ENCODE peak calls at places on chromosomes 7 and 10, in eight cellular contexts. O is psoas muscle; M is CD4-positive, alpha-beta memory T cell; N is GM23338; D is RWPE1; C is stomach; I is RWPE2; W is body of pancreas. R is an unnamed sample.

GRCh38 chr10:49144021-49144720 is 10.3 kb upstream of the FAM170B start:
- DNase-seq in O (no peak), D (no peak), N (no peak), I (no peak), C (no peak), W (no peak), M (no peak), R (no peak)

GRCh38 chr10:22598488-22598887 is 115.9 kb downstream of the PIP4K2A start:
- DNase-seq in I (no peak), D (no peak), C (no peak), M (no peak), N (no peak), O (no peak), W (no peak), R (no peak)

GRCh38 chr10:29417324-29417723 is 128.5 kb downstream of the LYZL1 start:
- DNase-seq in D (no peak), N (no peak), W (no peak), M (no peak), C (no peak), I (no peak), O (no peak), R (no peak)

GRCh38 chr7:28551311-28551710 is 139.0 kb downstream of the CREB5 start:
- DNase-seq in D (no peak), C (no peak), I (no peak), N (no peak), W (no peak), M (no peak), O (no peak), R (no peak)

GRCh38 chr7:77351539-77352004 is 64.6 kb downstream of the GSAP start:
- DNase-seq in C (peak), I (no peak), D (no peak), W (no peak), O (no peak), N (peak), M (peak), R (no peak)

GRCh38 chr10:72353963-72354355 is 760 bp downstream of the DNAJB12 start:
- DNase-seq in N (peak), W (peak), D (no peak), O (peak), M (peak), C (no peak), I (no peak), R (no peak)

GRCh38 chr7:38548605-38549004 is 82.6 kb downstream of the AMPH start:
- DNase-seq in I (no peak), N (no peak), O (no peak), W (no peak), C (no peak), D (no peak), M (no peak), R (no peak)

GRCh38 chr10:73898730-73899400 is 12.1 kb upstream of the PLAU start:
- DNase-seq in I (no peak), N (no peak), C (no peak), W (no peak), D (no peak), O (no peak), M (no peak), R (no peak)

GRCh38 chr7:142549007-142549406 is 200.3 kb upstream of the PRSS1 start:
- DNase-seq in O (no peak), W (peak), D (no peak), M (no peak), I (no peak), N (no peak), C (no peak), R (no peak)

GRCh38 chr7:142412551-142413193 is 154.8 kb upstream of the PRSS58 start:
- DNase-seq in W (no peak), I (no peak), M (peak), D (peak), N (peak), C (no peak), O (no peak), R (no peak)

GRCh38 chr7:80027616-80028173 is 106.9 kb upstream of the GNAI1 start:
- DNase-seq in N (no peak), W (no peak), D (no peak), M (no peak), C (no peak), O (no peak), I (no peak), R (no peak)

GRCh38 chr10:26439436-26440090 is 1.4 kb downstream of the APBB1IP start:
- DNase-seq in O (no peak), I (no peak), M (peak), N (no peak), D (no peak), C (no peak), W (no peak), R (no peak)

GRCh38 chr7:116502201-116503096 is 2.9 kb downstream of the CAV2 start:
- DNase-seq in W (no peak), D (no peak), M (no peak), N (no peak), C (no peak), O (no peak), I (no peak), R (no peak)

GRCh38 chr7:130490888-130491771 is 755 bp upstream of the MEST start:
- DNase-seq in M (peak), O (peak), I (no peak), W (peak), D (no peak), C (peak), N (peak), R (no peak)

GRCh38 chr7:5143935-5144903 is 45.8 kb upstream of the WIPI2 start:
- DNase-seq in N (peak), D (no peak), C (peak), W (peak), O (peak), I (peak), M (peak), R (no peak)

GRCh38 chr10:71623098-71623985 is 96.2 kb downstream of the C10orf105 start:
- DNase-seq in D (peak), O (no peak), M (no peak), C (no peak), N (peak), W (no peak), I (no peak), R (no peak)

GRCh38 chr7:146791344-146792300 is 675.0 kb downstream of the CNTNAP2 start:
- DNase-seq in M (no peak), N (peak), O (no peak), D (no peak), I (no peak), W (no peak), C (no peak), R (no peak)

GRCh38 chr7:115984105-115984504 is 46.5 kb downstream of the TFEC start:
- DNase-seq in O (no peak), I (no peak), N (no peak), M (no peak), W (no peak), D (no peak), C (no peak), R (no peak)

GRCh38 chr7:101863598-101863997 is 46.2 kb downstream of the CUX1 start:
- DNase-seq in W (no peak), M (no peak), N (no peak), I (no peak), C (no peak), O (no peak), D (no peak), R (no peak)

GRCh38 chr10:89478085-89478738 is 57.2 kb downstream of the SLC16A12 start:
- DNase-seq in O (no peak), D (no peak), N (peak), C (no peak), M (no peak), I (no peak), W (no peak), R (no peak)

GRCh38 chr10:31004611-31005193 is 27.0 kb downstream of the ZNF438 start:
- DNase-seq in N (no peak), O (no peak), W (no peak), M (no peak), I (no peak), C (no peak), D (no peak), R (no peak)

GRCh38 chr10:76359001-76359400 is 927.6 kb downstream of the LRMDA start:
- DNase-seq in M (no peak), C (no peak), O (no peak), I (no peak), D (no peak), N (no peak), W (no peak), R (no peak)

GRCh38 chr7:133830081-133830480 is 297.1 kb upstream of the LRGUK start:
- DNase-seq in I (no peak), C (peak), W (peak), M (no peak), D (no peak), O (no peak), N (no peak), R (no peak)

GRCh38 chr10:33790506-33791283 is 456.2 kb upstream of the NRP1 start:
- DNase-seq in D (no peak), I (no peak), M (no peak), N (no peak), C (no peak), O (no peak), W (no peak), R (no peak)

GRCh38 chr7:13017325-13017853 is 330.0 kb downstream of the ARL4A start:
- DNase-seq in C (no peak), M (no peak), I (no peak), W (no peak), O (no peak), N (peak), D (peak), R (no peak)

GRCh38 chr10:130022501-130023299 is 58.6 kb upstream of the EBF3 start:
- DNase-seq in I (no peak), D (peak), W (no peak), N (no peak), C (no peak), O (no peak), M (no peak), R (no peak)

GRCh38 chr10:73648975-73649829 is 6.6 kb downstream of the SYNPO2L start:
- DNase-seq in O (no peak), M (no peak), W (no peak), D (peak), C (no peak), I (no peak), N (peak), R (no peak)

GRCh38 chr7:71633571-71634008 is 501.6 kb downstream of the GALNT17 start:
- DNase-seq in O (no peak), D (peak), M (no peak), N (peak), C (no peak), W (no peak), I (no peak), R (no peak)

GRCh38 chr7:152121432-152121831 is 96.0 kb downstream of the GALNT11 start:
- DNase-seq in M (no peak), D (no peak), W (no peak), I (no peak), O (no peak), N (no peak), C (no peak), R (no peak)

GRCh38 chr10:99784025-99784730 is 1.7 kb downstream of the ABCC2 start:
- DNase-seq in I (no peak), C (no peak), M (no peak), W (peak), N (no peak), O (peak), D (no peak), R (no peak)

GRCh38 chr10:88670497-88670896 is 6.3 kb downstream of the LIPF start:
- DNase-seq in D (no peak), O (no peak), N (no peak), C (no peak), W (no peak), M (no peak), I (no peak), R (no peak)

GRCh38 chr7:41107330-41107937 is 595.5 kb downstream of the INHBA start:
- DNase-seq in W (no peak), I (peak), N (no peak), D (peak), M (no peak), O (no peak), C (no peak), R (no peak)

GRCh38 chr10:73854310-73854709 is 20.0 kb downstream of the CAMK2G start:
- DNase-seq in I (no peak), D (no peak), W (no peak), M (no peak), O (no peak), C (no peak), N (no peak), R (no peak)

GRCh38 chr10:12465385-12466136 is 116.2 kb downstream of the CAMK1D start:
- DNase-seq in I (no peak), O (no peak), N (no peak), M (no peak), C (no peak), D (no peak), W (no peak), R (no peak)

GRCh38 chr10:16756561-16757221 is 60.5 kb downstream of the RSU1 start:
- DNase-seq in M (no peak), W (no peak), N (no peak), D (no peak), O (no peak), I (no peak), C (no peak), R (no peak)

GRCh38 chr7:77353911-77354310 is 62.2 kb downstream of the GSAP start:
- DNase-seq in M (no peak), D (no peak), I (no peak), W (no peak), C (no peak), O (no peak), N (no peak), R (no peak)

GRCh38 chr7:138116156-138116555 is 39.9 kb downstream of the AKR1D1 start:
- DNase-seq in D (peak), N (no peak), O (no peak), C (no peak), I (no peak), W (no peak), M (no peak), R (peak)

GRCh38 chr7:121488251-121488650 is 92.1 kb upstream of the FAM3C start:
- DNase-seq in I (no peak), D (no peak), N (peak), C (no peak), M (no peak), W (no peak), O (no peak), R (no peak)

GRCh38 chr7:121486590-121486989 is 90.5 kb upstream of the FAM3C start:
- DNase-seq in W (no peak), M (no peak), I (no peak), C (no peak), N (no peak), O (no peak), D (no peak), R (no peak)

GRCh38 chr7:121489440-121489839 is 93.3 kb upstream of the FAM3C start:
- DNase-seq in N (no peak), C (no peak), O (no peak), I (no peak), W (no peak), M (no peak), D (no peak), R (no peak)

GRCh38 chr7:121484089-121484763 is 88.1 kb upstream of the FAM3C start:
- DNase-seq in O (no peak), N (no peak), M (no peak), D (no peak), C (no peak), I (no peak), W (no peak), R (no peak)

DNA sequence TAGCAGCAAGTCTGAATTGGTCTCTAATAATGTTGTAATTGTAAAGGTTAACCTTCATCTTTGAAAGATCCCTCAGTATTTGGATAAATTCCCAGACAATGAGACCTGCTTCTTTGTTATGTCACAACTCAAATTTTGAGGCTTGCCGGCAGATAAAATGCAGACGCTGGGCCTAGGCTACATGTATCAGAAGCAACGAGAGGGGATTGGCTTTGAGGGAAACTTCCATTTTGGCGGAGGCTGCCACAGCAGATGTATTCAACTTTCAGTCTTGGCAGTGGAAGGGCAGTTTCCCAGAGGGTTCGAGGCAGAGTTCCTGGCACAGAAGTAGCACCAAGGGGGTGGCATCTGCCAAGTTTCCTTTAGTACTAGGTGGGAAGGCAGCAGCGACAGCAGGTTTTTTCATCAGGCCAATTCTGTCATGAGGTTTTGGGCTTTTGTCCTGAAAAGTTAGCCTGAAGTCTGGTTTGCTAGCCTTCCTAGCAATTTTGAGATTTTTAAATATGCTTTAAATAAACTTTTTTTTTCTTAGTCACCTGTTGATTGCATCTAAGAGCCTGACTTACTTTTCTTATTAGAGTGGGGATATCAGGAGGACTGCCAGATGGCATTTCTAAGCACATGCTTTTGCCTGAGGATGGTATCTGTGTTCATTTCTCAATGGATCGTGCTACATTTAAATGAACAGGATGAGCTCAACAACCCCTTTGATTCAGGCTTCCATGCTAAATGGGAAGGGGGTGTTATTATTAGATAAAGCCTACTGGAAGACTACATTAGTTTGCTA is 89.5 kb upstream of the FAM3C start:
- DNase-seq in D (no peak), O (peak), N (no peak), C (no peak), W (peak), I (no peak), M (no peak), R (no peak)
- H3K27ac ChIP-seq in D (peak), O (no peak), N (no peak), C (no peak), W (no peak), I (no peak), M (no peak), R (no peak)

GRCh38 chr10:103613616-103614015 is 120.1 kb downstream of the NEURL1 start:
- DNase-seq in W (no peak), M (no peak), C (no peak), I (no peak), O (no peak), N (no peak), D (no peak), R (no peak)

GRCh38 chr10:103610921-103611511 is 117.5 kb downstream of the NEURL1 start:
- DNase-seq in W (no peak), M (no peak), C (no peak), D (no peak), I (no peak), N (no peak), O (no peak), R (no peak)

GRCh38 chr10:103610083-103610472 is 116.6 kb downstream of the NEURL1 start:
- DNase-seq in N (no peak), C (no peak), W (no peak), M (no peak), I (no peak), D (no peak), O (no peak), R (no peak)

GRCh38 chr10:103614511-103615158 is 121.1 kb downstream of the NEURL1 start:
- DNase-seq in W (no peak), N (no peak), C (no peak), I (no peak), M (no peak), O (no peak), D (no peak), R (no peak)

GRCh38 chr10:103612462-103613365 is 119.2 kb downstream of the NEURL1 start:
- DNase-seq in D (no peak), N (no peak), M (no peak), O (no peak), C (no peak), W (no peak), I (no peak), R (peak)
- H3K27ac ChIP-seq in D (peak), N (no peak), M (no peak), O (no peak), C (no peak), W (no peak), I (no peak), R (no peak)

GRCh38 chr7:34759477-34760125 is 101.6 kb downstream of the NPSR1 start:
- DNase-seq in W (no peak), C (no peak), I (no peak), D (peak), M (no peak), O (no peak), N (peak), R (no peak)
- H3K27ac ChIP-seq in W (no peak), C (no peak), I (no peak), D (no peak), M (no peak), O (no peak), N (no peak), R (no peak)

GRCh38 chr7:36283711-36284130 is 105.9 kb upstream of the ANLN start:
- DNase-seq in C (peak), I (peak), W (peak), N (no peak), D (no peak), O (peak), M (no peak), R (peak)
- H3K27ac ChIP-seq in C (no peak), I (no peak), W (no peak), N (no peak), D (no peak), O (peak), M (no peak), R (peak)

GRCh38 chr7:70614237-70614984 is 517.5 kb upstream of the GALNT17 start:
- DNase-seq in I (no peak), W (peak), N (peak), M (no peak), C (peak), D (no peak), O (peak), R (peak)
- H3K27ac ChIP-seq in I (no peak), W (no peak), N (no peak), M (no peak), C (no peak), D (no peak), O (no peak), R (no peak)

R was measured in lung.